ENCODE peak calls at places on chromosome 19, in ten cellular contexts. E is sigmoid colon; O is non-pigmented ciliary epithelial cell; C is activated CD8-positive, alpha-beta memory T cell treated with anti-CD3 and anti-CD28 coated beads for 48 hours; P is AG04450; Y is AG09319; S is Caco-2; H is NCI-H2029 treated with DMSO at 0.1 percent for 48 hours; L is stimulated activated CD4-positive, alpha-beta T cell treated with anti-CD3 and anti-CD28 coated beads, Interleukin-2, amount 100 ng/mL, for 24 hours; N is CD8-positive, alpha-beta memory T cell. T is an unnamed sample.

GRCh38 chr19:53012006-53012405 is 1.7 kb upstream of the ERVV-1 start:
- DNase-seq in P (no peak), S (no peak), C (no peak), L (no peak), Y (no peak), H (no peak), E (no peak), O (no peak), N (no peak), T (no peak)

GRCh38 chr19:55070755-55071502 is 4.7 kb upstream of the EPS8L1 start:
- DNase-seq in O (no peak), C (no peak), S (peak), L (no peak), Y (no peak), E (no peak), H (no peak), P (peak), N (no peak), T (no peak)

GRCh38 chr19:33277434-33277833 is 24.9 kb downstream of the CEBPA start:
- DNase-seq in Y (no peak), L (no peak), O (no peak), P (no peak), N (no peak), S (no peak), E (no peak), C (no peak), H (no peak), T (no peak)

GRCh38 chr19:51978882-51979281 is 7.8 kb downstream of the ZNF350 start:
- DNase-seq in E (no peak), L (no peak), O (no peak), S (no peak), Y (no peak), N (no peak), H (no peak), P (no peak), C (no peak), T (no peak)

GRCh38 chr19:55027472-55028337 is 10.4 kb downstream of the GP6 start:
- DNase-seq in L (no peak), N (no peak), S (no peak), H (no peak), P (no peak), Y (no peak), C (no peak), E (no peak), O (no peak), T (no peak)

GRCh38 chr19:6997679-6998445 is 23.4 kb downstream of the MBD3L2B start:
- DNase-seq in C (no peak), O (no peak), S (no peak), E (no peak), Y (no peak), N (no peak), L (no peak), P (no peak), H (no peak), T (no peak)

GRCh38 chr19:41263042-41263849 is 926 bp upstream of the HNRNPUL1 start:
- DNase-seq in H (peak), Y (peak), S (peak), C (peak), P (no peak), E (peak), L (peak), N (peak), O (peak), T (peak)

GRCh38 chr19:10915511-10916091 is 12.8 kb downstream of the YIPF2 start:
- DNase-seq in S (no peak), P (peak), E (no peak), C (no peak), Y (peak), N (no peak), L (no peak), O (no peak), H (no peak), T (no peak)

GRCh38 chr19:40601061-40601973 is at the start of gene LTBP4:
- DNase-seq in Y (no peak), L (peak), S (no peak), E (peak), H (no peak), C (no peak), N (peak), O (no peak), P (no peak), T (no peak)

GRCh38 chr19:23160766-23161165 is 43.9 kb downstream of the ZNF730 start:
- DNase-seq in L (no peak), N (no peak), H (no peak), Y (no peak), C (no peak), O (no peak), P (no peak), S (no peak), E (no peak), T (no peak)

GRCh38 chr19:38544569-38545315 is 73.0 kb downstream of the MAP4K1 start:
- DNase-seq in S (no peak), N (no peak), O (no peak), C (no peak), Y (peak), P (peak), L (no peak), H (no peak), E (no peak), T (no peak)

T was measured in stimulated activated naive B cell treated with anti-CD40 and anti-IgM and Interleukin-4, amounts not matched to agents 10 μg/mL and 1 μg/mL and 100 μg/mL, for 72 hours.